ENCODE peak calls at places on chromosomes 7 and 10, in eight cellular contexts. E is naive B cell, Z is A172, O is cardiac septum, B is hippocampal formation, F is Peyer's patch, S is DMS153, L is AML-193. M is an unnamed sample.

GRCh38 chr7:131225619-131226101 is 102.0 kb upstream of the MKLN1 start:
- DNase-seq in L (no peak), B (no peak), S (no peak), E (no peak), F (no peak), O (no peak), Z (peak; percentile 14), M (no peak)

GRCh38 chr10:34058922-34059614 is 724.6 kb upstream of the NRP1 start:
- DNase-seq in F (no peak), Z (no peak), B (no peak), E (no peak), L (no peak), O (no peak), S (no peak), M (no peak)

GRCh38 chr10:77614778-77615625 is 22.6 kb downstream of the KCNMA1 start:
- DNase-seq in S (no peak), Z (no peak), L (no peak), F (no peak), E (no peak), O (no peak), B (no peak), M (no peak)

GRCh38 chr7:47743898-47744612 is 162.1 kb upstream of the TNS3 start:
- DNase-seq in B (no peak), S (no peak), F (no peak), Z (no peak), E (no peak), L (no peak), O (no peak), M (no peak)

GRCh38 chr10:92126100-92126650 is 164.7 kb downstream of the CPEB3 start:
- DNase-seq in L (no peak), S (no peak), O (no peak), B (no peak), E (no peak), Z (peak; percentile 33), F (no peak), M (no peak)

GRCh38 chr10:541750-542371 is 147.6 kb downstream of the DIP2C start:
- DNase-seq in B (no peak), Z (no peak), S (peak; percentile 24), L (no peak), E (peak; percentile 2), F (no peak), O (peak; percentile 44), M (no peak)

GRCh38 chr10:84838851-84839250 is 510.5 kb downstream of the CCSER2 start:
- DNase-seq in F (no peak), B (no peak), O (no peak), Z (no peak), L (no peak), E (no peak), S (no peak), M (no peak)

GRCh38 chr7:92874567-92874966 is 38.2 kb upstream of the CDK6 start:
- DNase-seq in E (no peak), Z (peak; percentile 29), F (no peak), S (no peak), B (no peak), O (no peak), L (no peak), M (no peak)

GRCh38 chr7:139681463-139681755 is 96.4 kb downstream of the HIPK2 start:
- DNase-seq in E (no peak), Z (peak; percentile 30), F (no peak), O (no peak), B (no peak), L (no peak), S (peak; percentile 34), M (no peak)

GRCh38 chr7:12294701-12295100 is 83.6 kb downstream of the TMEM106B start:
- DNase-seq in E (peak; percentile 5), O (no peak), F (no peak), L (peak; percentile 1), Z (no peak), S (no peak), B (no peak), M (no peak)

GRCh38 chr10:129410688-129411087 is 56.4 kb upstream of the MGMT start:
- DNase-seq in E (no peak), F (no peak), L (no peak), B (no peak), Z (no peak), S (no peak), O (no peak), M (no peak)

M was measured in central memory CD8-positive, alpha-beta T cell.